ENCODE peak calls at places on chromosomes 3 and 15, in eight cellular contexts. U is stimulated activated CD4-positive, alpha-beta T cell treated with anti-CD3 and anti-CD28 coated beads, TNF-alpha, amount 100 ng/mL, for 4 hours; Q is M059J; Y is HFFc6; F is fibroblast of mammary gland; C is endothelial cell; B is CD4-positive, CD25-positive, alpha-beta regulatory T cell; S is GM19239. T is an unnamed sample.

GRCh38 chr3:145899229-145899628 is 261.8 kb downstream of the PLOD2 start:
- DNase-seq in U (no peak), Q (no peak), Y (no peak), F (no peak), C (no peak), B (no peak), S (no peak), T (no peak)

GRCh38 chr15:61227269-61228024 is 1.7 kb downstream of the RORA start:
- DNase-seq in U (no peak), Q (peak), Y (peak), F (peak), C (peak), B (no peak), S (no peak), T (no peak)

GRCh38 chr3:160756907-160757623 is 1.0 kb downstream of the PPM1L start:
- DNase-seq in U (no peak), Q (peak), Y (no peak), F (no peak), C (peak), B (no peak), S (no peak), T (no peak)

GRCh38 chr3:146050700-146051099 is 110.3 kb downstream of the PLOD2 start:
- DNase-seq in U (no peak), Q (no peak), Y (no peak), F (peak), C (no peak), B (no peak), S (no peak), T (no peak)

GRCh38 chr15:98421419-98422085 is 226.8 kb upstream of the IGF1R start:
- DNase-seq in U (peak), Q (peak), Y (peak), F (peak), C (peak), B (peak), S (peak), T (peak)

GRCh38 chr3:25587526-25587925 is 77.2 kb downstream of the TOP2B start:
- DNase-seq in U (no peak), Q (no peak), Y (no peak), F (peak), C (no peak), B (no peak), S (no peak), T (no peak)

GRCh38 chr3:59425942-59426341 is 376.1 kb upstream of the CFAP20DC start:
- DNase-seq in U (no peak), Q (no peak), Y (no peak), F (no peak), C (no peak), B (peak), S (no peak), T (no peak)

GRCh38 chr3:57279685-57280084 is 12.8 kb downstream of the ASB14 start:
- DNase-seq in U (no peak), Q (peak), Y (no peak), F (no peak), C (no peak), B (no peak), S (no peak), T (no peak)

GRCh38 chr3:12629560-12629959 is 34.4 kb downstream of the RAF1 start:
- DNase-seq in U (no peak), Q (peak), Y (peak), F (peak), C (no peak), B (no peak), S (no peak), T (no peak)

GRCh38 chr3:11377726-11378125 is 105.5 kb downstream of the ATG7 start:
- DNase-seq in U (no peak), Q (no peak), Y (no peak), F (no peak), C (no peak), B (no peak), S (no peak), T (no peak)

GRCh38 chr15:75227663-75228280 is 26.1 kb downstream of the C15orf39 start:
- DNase-seq in U (no peak), Q (no peak), Y (no peak), F (no peak), C (no peak), B (no peak), S (no peak), T (no peak)

GRCh38 chr15:67023517-67024321 is 41.7 kb upstream of the SMAD3 start:
- DNase-seq in U (no peak), Q (peak), Y (no peak), F (no peak), C (no peak), B (no peak), S (no peak), T (no peak)

GRCh38 chr3:62600033-62600432 is 226.7 kb upstream of the FEZF2 start:
- DNase-seq in U (no peak), Q (no peak), Y (no peak), F (no peak), C (no peak), B (no peak), S (no peak), T (no peak)

GRCh38 chr15:100166313-100166712 is 175.5 kb downstream of the ADAMTS17 start:
- DNase-seq in U (no peak), Q (no peak), Y (no peak), F (no peak), C (no peak), B (no peak), S (no peak), T (no peak)

GRCh38 chr3:55538158-55538557 is 51.1 kb upstream of the WNT5A start:
- DNase-seq in U (no peak), Q (no peak), Y (no peak), F (no peak), C (no peak), B (no peak), S (no peak), T (no peak)

GRCh38 chr3:13529196-13529975 is 19.5 kb upstream of the FBLN2 start:
- DNase-seq in U (no peak), Q (no peak), Y (no peak), F (no peak), C (no peak), B (no peak), S (no peak), T (no peak)

GRCh38 chr3:149291178-149291577 is 42.3 kb downstream of the TM4SF18 start:
- DNase-seq in U (no peak), Q (peak), Y (peak), F (no peak), C (no peak), B (peak), S (no peak), T (no peak)

GRCh38 chr3:188212308-188212969 is 58.5 kb downstream of the LPP start:
- DNase-seq in U (no peak), Q (peak), Y (no peak), F (peak), C (no peak), B (no peak), S (no peak), T (no peak)

GRCh38 chr3:129608087-129608935 is 1.8 kb upstream of the PLXND1 start:
- DNase-seq in U (no peak), Q (peak), Y (no peak), F (peak), C (peak), B (no peak), S (no peak), T (no peak)

GRCh38 chr15:101193781-101194180 is 58.1 kb downstream of the CHSY1 start:
- DNase-seq in U (no peak), Q (no peak), Y (no peak), F (no peak), C (no peak), B (no peak), S (no peak), T (no peak)

GRCh38 chr3:30747771-30748281 is 141.4 kb downstream of the TGFBR2 start:
- DNase-seq in U (no peak), Q (peak), Y (peak), F (peak), C (no peak), B (no peak), S (no peak), T (no peak)

GRCh38 chr3:71930056-71930991 is 145.4 kb upstream of the PROK2 start:
- DNase-seq in U (no peak), Q (no peak), Y (no peak), F (peak), C (peak), B (peak), S (peak), T (no peak)

GRCh38 chr3:128383316-128384235 is 83.1 kb downstream of the DNAJB8 start:
- DNase-seq in U (peak), Q (peak), Y (peak), F (peak), C (no peak), B (peak), S (no peak), T (no peak)

GRCh38 chr15:86355798-86356197 is 276.1 kb downstream of the AGBL1 start:
- DNase-seq in U (no peak), Q (no peak), Y (no peak), F (no peak), C (peak), B (no peak), S (no peak), T (no peak)

GRCh38 chr3:187150599-187150998 is 11.3 kb upstream of the RPL39L start:
- DNase-seq in U (peak), Q (peak), Y (no peak), F (no peak), C (peak), B (peak), S (no peak), T (no peak)

GRCh38 chr3:47871389-47871788 is 68.5 kb downstream of the DHX30 start:
- DNase-seq in U (no peak), Q (no peak), Y (no peak), F (no peak), C (no peak), B (no peak), S (no peak), T (no peak)

GRCh38 chr3:87037652-87038051 is 46.7 kb upstream of the VGLL3 start:
- DNase-seq in U (no peak), Q (no peak), Y (no peak), F (no peak), C (no peak), B (no peak), S (no peak), T (no peak)

GRCh38 chr3:170840291-170840859 is 29.6 kb downstream of the RPL22L1 start:
- DNase-seq in U (no peak), Q (no peak), Y (no peak), F (peak), C (no peak), B (no peak), S (no peak), T (no peak)

GRCh38 chr3:55716611-55717225 is 229.6 kb upstream of the WNT5A start:
- DNase-seq in U (no peak), Q (no peak), Y (no peak), F (no peak), C (no peak), B (no peak), S (no peak), T (no peak)

GRCh38 chr15:63870403-63871209 is 36.9 kb upstream of the HERC1 start:
- DNase-seq in U (no peak), Q (peak), Y (peak), F (peak), C (peak), B (no peak), S (no peak), T (no peak)

GRCh38 chr3:155643581-155644165 is 101.2 kb downstream of the PLCH1 start:
- DNase-seq in U (no peak), Q (no peak), Y (no peak), F (no peak), C (no peak), B (no peak), S (no peak), T (no peak)

GRCh38 chr3:179074656-179075055 is 3.0 kb upstream of the ZMAT3 start:
- DNase-seq in U (no peak), Q (no peak), Y (no peak), F (no peak), C (no peak), B (peak), S (no peak), T (no peak)

GRCh38 chr3:9352917-9353823 is 9.7 kb upstream of the THUMPD3 start:
- DNase-seq in U (peak), Q (peak), Y (peak), F (peak), C (peak), B (peak), S (peak), T (peak)

GRCh38 chr3:48561045-48561736 is 2.4 kb downstream of the UCN2 start:
- DNase-seq in U (no peak), Q (peak), Y (peak), F (peak), C (peak), B (no peak), S (peak), T (no peak)

GRCh38 chr15:62782100-62782791 is 260.3 kb upstream of the TPM1 start:
- DNase-seq in U (no peak), Q (peak), Y (peak), F (peak), C (peak), B (peak), S (no peak), T (no peak)

GRCh38 chr3:139559541-139559940 is 20.0 kb upstream of the RBP1 start:
- DNase-seq in U (no peak), Q (peak), Y (no peak), F (peak), C (no peak), B (no peak), S (no peak), T (no peak)

GRCh38 chr15:25408929-25409328 is 29.9 kb downstream of the UBE3A start:
- DNase-seq in U (no peak), Q (no peak), Y (no peak), F (no peak), C (no peak), B (no peak), S (no peak), T (no peak)

GRCh38 chr3:154059798-154060197 is 61.4 kb upstream of the ARHGEF26 start:
- DNase-seq in U (no peak), Q (no peak), Y (no peak), F (no peak), C (no peak), B (no peak), S (no peak), T (no peak)